ENCODE peak calls at places on chromosomes 11 and 22, in six cellular contexts. P is heart right ventricle, Q is A673, C is left ventricle myocardium inferior, K is PC-9, Y is cardiac muscle cell. W is an unnamed sample.
A peak's percentile ranks its signal among the peaks of the same experiment; 100 is the strongest.

GRCh38 chr11:117554601-117555333 is 227.1 kb downstream of the CEP164 start:
- DNase-seq in P (no peak), Q (no peak), C (no peak), K (no peak), Y (no peak), W (no peak)

GRCh38 chr11:12968101-12968500 is 41.0 kb upstream of the RASSF10 start:
- DNase-seq in P (no peak), Q (no peak), C (no peak), K (peak; percentile 10), Y (no peak), W (no peak)

GRCh38 chr22:20918663-20919220 is 1.5 kb downstream of the CRKL start:
- DNase-seq in P (no peak), Q (peak; percentile 8), C (no peak), K (no peak), Y (no peak), W (peak; percentile 14)

GRCh38 chr22:45608763-45609180 is 62.9 kb upstream of the ATXN10 start:
- DNase-seq in P (no peak), Q (peak; percentile 24), C (no peak), K (peak; percentile 55), Y (peak; percentile 25), W (no peak)

GRCh38 chr11:27770576-27770975 is 70.3 kb upstream of the BDNF start:
- DNase-seq in P (no peak), Q (no peak), C (no peak), K (peak; percentile 30), Y (no peak), W (no peak)

GRCh38 chr11:78788533-78788932 is 213.9 kb upstream of the NARS2 start:
- DNase-seq in P (no peak), Q (no peak), C (no peak), K (no peak), Y (no peak), W (no peak)

GRCh38 chr11:59899532-59899931 is 20.9 kb downstream of the OOSP3 start:
- DNase-seq in P (no peak), Q (peak; percentile 66), C (no peak), K (no peak), Y (no peak), W (no peak)

GRCh38 chr11:10590516-10590915 is 22.1 kb upstream of the LYVE1 start:
- DNase-seq in P (no peak), Q (peak; percentile 80), C (no peak), K (no peak), Y (no peak), W (no peak)

GRCh38 chr11:100741866-100742625 is 55.0 kb downstream of the ARHGAP42 start:
- DNase-seq in P (no peak), Q (no peak), C (no peak), K (no peak), Y (no peak), W (no peak)

GRCh38 chr11:132911186-132911585 is 621.1 kb downstream of the OPCML start:
- DNase-seq in P (no peak), Q (peak; percentile 88), C (no peak), K (no peak), Y (peak; percentile 91), W (no peak)

GRCh38 chr22:22103078-22103593 is 120.5 kb upstream of the TOP3B start:
- DNase-seq in P (no peak), Q (no peak), C (no peak), K (no peak), Y (no peak), W (peak; percentile 30)

GRCh38 chr11:3645552-3645951 is 624 bp downstream of the ART1 start:
- DNase-seq in P (no peak), Q (no peak), C (no peak), K (no peak), Y (no peak), W (no peak)

GRCh38 chr22:40128989-40129388 is 48.7 kb upstream of the TNRC6B start:
- DNase-seq in P (peak; percentile 30), Q (no peak), C (no peak), K (no peak), Y (no peak), W (no peak)

GRCh38 chr11:72405009-72405408 is 29.3 kb downstream of the CLPB start:
- DNase-seq in P (no peak), Q (no peak), C (no peak), K (no peak), Y (no peak), W (no peak)

GRCh38 chr22:34950480-34950879 is 115.5 kb upstream of the ISX start:
- DNase-seq in P (no peak), Q (no peak), C (no peak), K (no peak), Y (no peak), W (no peak)

GRCh38 chr11:61872935-61873565 is 18.3 kb downstream of the FADS3 start:
- DNase-seq in P (no peak), Q (no peak), C (no peak), K (no peak), Y (no peak), W (no peak)
- H3K4me1 ChIP-seq in P (peaks cover 45% of the 10 kb centered on the region), Q (peaks cover 20% of the 10 kb centered on the region), C (peaks cover 74% of the 10 kb centered on the region), K (peaks cover 3% of the 10 kb centered on the region), Y (peaks cover 27% of the 10 kb centered on the region), W (no peaks in the 10 kb centered on the region)

GRCh38 chr22:38873469-38874411 is 1.7 kb upstream of the CBX6 start:
- DNase-seq in P (no peak), Q (no peak), C (no peak), K (peak; percentile 54), Y (no peak), W (no peak)
- H3K4me3 ChIP-seq in P (peak overlapping the region; percentile 94), Q (peak overlapping the region; percentile 86), C (peak overlapping the region; percentile 74), K (peak overlapping the region; percentile 83), Y (peak overlapping the region; percentile 49), W (peak overlapping the region; percentile 76)

GRCh38 chr11:70583781-70584218 is 185.5 kb downstream of the CTTN start:
- DNase-seq in P (no peak), Q (no peak), C (no peak), K (no peak), Y (no peak), W (no peak)

GRCh38 chr11:70582886-70583641 is 184.7 kb downstream of the CTTN start:
- DNase-seq in P (no peak), Q (no peak), C (no peak), K (no peak), Y (no peak), W (no peak)

GRCh38 chr11:70580036-70580805 is 181.9 kb downstream of the CTTN start:
- DNase-seq in P (no peak), Q (no peak), C (no peak), K (no peak), Y (peak; percentile 22), W (no peak)

GRCh38 chr11:70584786-70585545 is 186.6 kb downstream of the CTTN start:
- DNase-seq in P (no peak), Q (no peak), C (no peak), K (no peak), Y (no peak), W (no peak)

DNA sequence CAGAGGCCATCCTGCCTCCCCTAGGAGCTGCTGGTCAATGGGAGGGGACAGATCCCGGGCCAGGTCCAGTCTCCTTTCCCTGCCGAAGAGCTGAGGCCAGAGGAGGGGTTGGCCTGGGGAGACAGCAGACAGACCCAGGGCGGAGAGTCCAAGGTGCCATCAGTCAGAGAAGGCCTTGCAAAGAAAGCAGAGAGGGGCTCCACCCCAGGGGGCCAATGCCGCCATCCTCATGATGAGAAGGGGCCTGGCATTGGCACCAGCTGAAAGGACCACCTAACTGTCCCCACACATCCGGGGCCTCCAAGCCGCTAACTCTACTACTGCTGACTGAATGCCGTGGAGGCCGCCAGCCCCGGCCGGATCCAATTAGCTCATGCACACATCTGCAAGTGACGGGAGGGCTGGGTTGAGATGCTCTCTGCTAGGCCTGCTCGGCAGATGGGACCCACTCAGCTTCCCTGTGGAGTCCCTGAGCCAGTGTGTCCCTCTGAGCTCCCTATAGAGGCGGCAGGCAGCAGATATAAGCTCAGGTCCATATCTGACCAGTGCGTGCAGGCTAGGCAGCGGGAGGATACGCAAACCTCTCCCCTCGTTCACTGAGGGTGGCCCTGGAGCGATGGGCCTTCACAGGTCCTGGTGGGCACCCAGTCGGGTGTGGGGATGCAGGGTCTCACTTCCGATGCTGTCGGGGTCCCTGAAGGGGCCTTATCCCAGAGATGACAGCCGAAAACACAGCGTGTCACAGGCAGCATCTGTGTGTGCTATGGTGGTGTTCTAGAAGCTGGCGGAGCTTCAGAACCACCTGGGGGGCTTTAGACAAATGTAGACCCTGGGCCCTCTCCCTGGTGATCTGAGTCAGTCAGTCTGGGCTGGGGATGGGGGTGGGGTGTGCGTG is 183.9 kb downstream of the CTTN start:
- DNase-seq in P (no peak), Q (no peak), C (no peak), K (no peak), Y (no peak), W (no peak)
- TF ChIP-seq CTCF in P (no peak), Q (no peak), C (no peak), K (no peak), Y (no peak), W (no peak)

GRCh38 chr22:24180316-24181087 is 785 bp upstream of the SUSD2 start:
- DNase-seq in P (no peak), Q (no peak), C (peak; percentile 21), K (peak; percentile 67), Y (no peak), W (no peak)
- H3K4me1 ChIP-seq in P (peaks cover 55% of the 10 kb centered on the region), Q (no peaks in the 10 kb centered on the region), C (peaks cover 60% of the 10 kb centered on the region), K (peaks cover 14% of the 10 kb centered on the region), Y (no peaks in the 10 kb centered on the region), W (peaks cover 3% of the 10 kb centered on the region)

GRCh38 chr11:95243658-95244057 is 12.7 kb upstream of the SESN3 start:
- DNase-seq in P (no peak), Q (no peak), C (no peak), K (no peak), Y (no peak), W (no peak)

GRCh38 chr11:95242990-95243590 is 12.1 kb upstream of the SESN3 start:
- DNase-seq in P (no peak), Q (no peak), C (no peak), K (no peak), Y (no peak), W (no peak)

GRCh38 chr11:95239871-95240648 is 9.1 kb upstream of the SESN3 start:
- DNase-seq in P (no peak), Q (peak; percentile 80), C (no peak), K (no peak), Y (no peak), W (no peak)

GRCh38 chr11:95241673-95242072 is 10.7 kb upstream of the SESN3 start:
- DNase-seq in P (no peak), Q (no peak), C (no peak), K (no peak), Y (peak; percentile 52), W (no peak)

DNA sequence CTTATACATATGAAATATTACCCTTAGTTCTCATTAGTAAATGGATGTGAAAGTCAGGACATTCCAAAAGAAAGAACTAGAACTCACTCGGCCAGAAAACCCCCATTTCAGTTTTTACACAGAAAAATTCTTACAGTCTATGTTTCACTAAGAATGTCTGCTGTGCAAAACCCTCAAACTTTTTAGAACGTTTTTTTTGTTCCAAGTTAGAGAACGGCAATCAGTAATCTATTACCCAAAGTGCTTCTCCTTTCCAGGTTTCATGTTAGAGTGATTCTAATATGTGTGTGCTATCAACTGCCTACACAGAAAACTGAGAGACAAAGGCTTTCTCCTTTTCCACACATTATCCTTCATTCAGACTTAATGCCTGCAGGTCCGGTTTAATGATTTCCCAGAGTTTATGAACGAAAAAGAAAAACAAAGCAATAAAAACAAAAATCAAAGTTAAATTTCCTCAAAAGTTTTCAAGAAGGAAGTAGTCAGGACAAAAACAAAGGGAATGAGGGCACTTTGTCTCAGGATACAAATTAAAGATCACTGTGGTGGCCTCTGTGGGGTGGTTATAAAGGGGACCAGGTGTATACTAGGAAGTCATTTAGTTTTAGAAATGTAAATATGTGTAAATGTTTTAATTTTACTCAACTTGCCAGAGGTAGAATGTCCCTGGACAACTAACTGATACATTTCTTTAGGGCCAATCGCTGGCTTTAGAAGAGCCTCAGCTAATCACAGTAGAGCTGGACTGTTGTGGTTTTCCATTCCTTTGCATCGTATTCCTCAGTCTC is 11.4 kb upstream of the SESN3 start:
- DNase-seq in P (no peak), Q (no peak), C (no peak), K (no peak), Y (no peak), W (no peak)
- H3K4me3 ChIP-seq in P (no peak overlapping the region), Q (no peak overlapping the region), C (peak overlapping the region; percentile 0), K (no peak overlapping the region), Y (no peak overlapping the region), W (no peak overlapping the region)